ENCODE peak calls at places on chromosomes 5 and 9, in seven cellular contexts. T is left ventricle myocardium inferior; W is left ventricle myocardium superior; A is GM06990; V is activated effector memory CD4-positive, alpha-beta T cell treated with anti-CD3 and anti-CD28 coated beads, Interleukin-2, amount 50 U/mL, for 16 hours; F is hippocampal formation; C is stimulated activated CD8-positive, alpha-beta memory T cell treated with anti-CD3 and anti-CD28 coated beads, Interleukin-2, amount 100 ng/mL, for 48 hours. O is an unnamed sample.

GRCh38 chr9:126834672-126835071 is 25.8 kb upstream of the ZBTB34 start:
- DNase-seq in T (no peak), W (no peak), A (no peak), V (no peak), F (no peak), C (no peak), O (no peak)

GRCh38 chr5:165981721-165982120 is 2309.7 kb upstream of the WWC1 start:
- DNase-seq in T (no peak), W (no peak), A (no peak), V (no peak), F (no peak), C (no peak), O (no peak)

GRCh38 chr9:113479150-113479761 is 15.7 kb downstream of the RGS3 start:
- DNase-seq in T (no peak), W (no peak), A (no peak), V (no peak), F (no peak), C (peak), O (no peak)

GRCh38 chr5:3155029-3155428 is 403.6 kb upstream of the IRX2 start:
- DNase-seq in T (no peak), W (no peak), A (no peak), V (no peak), F (no peak), C (no peak), O (no peak)

GRCh38 chr9:122394265-122395242 is 23.7 kb downstream of the PTGS1 start:
- DNase-seq in T (peak), W (peak), A (no peak), V (no peak), F (no peak), C (no peak), O (no peak)

GRCh38 chr5:147565524-147565923 is 55.7 kb upstream of the DPYSL3 start:
- DNase-seq in T (no peak), W (no peak), A (no peak), V (no peak), F (no peak), C (no peak), O (no peak)

GRCh38 chr9:137740311-137740710 is 121.5 kb downstream of the EHMT1 start:
- DNase-seq in T (peak), W (peak), A (no peak), V (no peak), F (no peak), C (no peak), O (no peak)

GRCh38 chr9:14362175-14362574 is 48.2 kb upstream of the NFIB start:
- DNase-seq in T (no peak), W (no peak), A (no peak), V (no peak), F (no peak), C (no peak), O (no peak)

GRCh38 chr5:107894361-107894760 is 223.6 kb upstream of the EFNA5 start:
- DNase-seq in T (no peak), W (no peak), A (no peak), V (no peak), F (no peak), C (no peak), O (no peak)

GRCh38 chr9:105890046-105890822 is 195.9 kb downstream of the TMEM38B start:
- DNase-seq in T (no peak), W (no peak), A (no peak), V (no peak), F (no peak), C (no peak), O (no peak)

GRCh38 chr5:19256036-19256435 is 732.0 kb downstream of the CDH18 start:
- DNase-seq in T (no peak), W (no peak), A (no peak), V (no peak), F (no peak), C (no peak), O (no peak)

GRCh38 chr9:764105-764524 is 77.4 kb upstream of the DMRT1 start:
- DNase-seq in T (peak), W (peak), A (peak), V (no peak), F (peak), C (no peak), O (peak)

GRCh38 chr9:136711751-136712689 is at the start of gene DIPK1B:
- DNase-seq in T (no peak), W (no peak), A (no peak), V (no peak), F (no peak), C (no peak), O (peak)

GRCh38 chr5:15664961-15665360 is 165.0 kb downstream of the FBXL7 start:
- DNase-seq in T (no peak), W (no peak), A (no peak), V (no peak), F (no peak), C (no peak), O (no peak)

GRCh38 chr5:119570935-119571334 is 58.4 kb upstream of the FAM170A start:
- DNase-seq in T (no peak), W (no peak), A (no peak), V (no peak), F (no peak), C (no peak), O (no peak)

GRCh38 chr9:128055222-128056040 is 11.7 kb downstream of the NAIF1 start:
- DNase-seq in T (peak), W (peak), A (no peak), V (no peak), F (no peak), C (no peak), O (no peak)

GRCh38 chr9:131050831-131051230 is 41.9 kb downstream of the LAMC3 start:
- DNase-seq in T (no peak), W (no peak), A (no peak), V (no peak), F (no peak), C (no peak), O (no peak)

GRCh38 chr5:38382898-38383297 is 124.5 kb downstream of the EGFLAM start:
- DNase-seq in T (peak), W (peak), A (peak), V (peak), F (peak), C (peak), O (peak)

GRCh38 chr9:72139233-72139632 is 10.0 kb upstream of the GDA start:
- DNase-seq in T (no peak), W (no peak), A (no peak), V (no peak), F (no peak), C (no peak), O (no peak)

GRCh38 chr9:98437458-98438034 is 182.1 kb upstream of the TBC1D2 start:
- DNase-seq in T (no peak), W (no peak), A (no peak), V (no peak), F (no peak), C (no peak), O (no peak)

GRCh38 chr5:72093231-72093630 is 14.0 kb upstream of the MAP1B start:
- DNase-seq in T (no peak), W (no peak), A (no peak), V (no peak), F (no peak), C (no peak), O (no peak)

GRCh38 chr9:115167175-115167574 is 49.2 kb upstream of the TNC start:
- DNase-seq in T (no peak), W (no peak), A (no peak), V (no peak), F (no peak), C (no peak), O (no peak)